ENCODE peak calls at places on chromosomes 3 and 15, in four cellular contexts. G is CD8-positive, alpha-beta T cell; Y is astrocyte of the spinal cord; A is fibroblast of villous mesenchyme. R is an unnamed sample.

GRCh38 chr3:82038536-82038935 is 277.1 kb upstream of the GBE1 start:
- DNase-seq in G (no peak), Y (no peak), A (peak), R (no peak)

GRCh38 chr15:39586387-39587171 is 5.7 kb downstream of the THBS1 start:
- DNase-seq in G (no peak), Y (peak), A (peak), R (no peak)

GRCh38 chr3:125694761-125695294 is 99.5 kb upstream of the OSBPL11 start:
- DNase-seq in G (no peak), Y (no peak), A (no peak), R (no peak)

GRCh38 chr3:100047455-100048141 is 66.7 kb downstream of the FILIP1L start:
- DNase-seq in G (no peak), Y (peak), A (peak), R (no peak)

GRCh38 chr3:41580274-41580959 is 381.1 kb downstream of the CTNNB1 start:
- DNase-seq in G (no peak), Y (peak), A (peak), R (no peak)

GRCh38 chr3:79423417-79423816 is 344.4 kb downstream of the ROBO1 start:
- DNase-seq in G (no peak), Y (no peak), A (no peak), R (no peak)

GRCh38 chr3:195151866-195152526 is 119.0 kb downstream of the XXYLT1 start:
- DNase-seq in G (no peak), Y (peak), A (peak), R (no peak)

GRCh38 chr15:44102675-44103254 is 92.3 kb downstream of the FRMD5 start:
- DNase-seq in G (no peak), Y (peak), A (peak), R (no peak)

GRCh38 chr3:161083131-161083530 is 22.0 kb downstream of the B3GALNT1 start:
- DNase-seq in G (no peak), Y (no peak), A (no peak), R (no peak)

GRCh38 chr15:74265046-74265639 is 29.0 kb downstream of the CCDC33 start:
- DNase-seq in G (no peak), Y (peak), A (peak), R (no peak)

GRCh38 chr15:76378691-76379090 is 42.1 kb downstream of the ISL2 start:
- DNase-seq in G (no peak), Y (no peak), A (no peak), R (no peak)

GRCh38 chr3:151838574-151839312 is 24.8 kb downstream of the AADAC start:
- DNase-seq in G (no peak), Y (peak), A (peak), R (no peak)

GRCh38 chr15:89472785-89473256 is 23.6 kb downstream of the RHCG start:
- DNase-seq in G (no peak), Y (peak), A (peak), R (no peak)

GRCh38 chr3:29585368-29585767 is 304.5 kb downstream of the RBMS3 start:
- DNase-seq in G (no peak), Y (no peak), A (no peak), R (no peak)

GRCh38 chr3:7672124-7672523 is 811.2 kb downstream of the GRM7 start:
- DNase-seq in G (no peak), Y (no peak), A (no peak), R (no peak)

GRCh38 chr3:150844484-150844883 is 60.8 kb downstream of the MINDY4B start:
- DNase-seq in G (no peak), Y (no peak), A (no peak), R (no peak)

GRCh38 chr3:9550999-9551398 is 2.6 kb downstream of the LHFPL4 start:
- DNase-seq in G (no peak), Y (no peak), A (no peak), R (no peak)

GRCh38 chr3:85838921-85839320 is 880.1 kb downstream of the CADM2 start:
- DNase-seq in G (no peak), Y (no peak), A (no peak), R (no peak)

GRCh38 chr15:52808441-52808840 is 18.3 kb upstream of the ONECUT1 start:
- DNase-seq in G (no peak), Y (no peak), A (no peak), R (no peak)

GRCh38 chr15:52806284-52806655 is 16.1 kb upstream of the ONECUT1 start:
- DNase-seq in G (no peak), Y (no peak), A (no peak), R (no peak)

GRCh38 chr15:52803543-52804306 is 13.6 kb upstream of the ONECUT1 start:
- DNase-seq in G (no peak), Y (no peak), A (no peak), R (no peak)

GRCh38 chr15:52804526-52805081 is 14.5 kb upstream of the ONECUT1 start:
- DNase-seq in G (no peak), Y (no peak), A (no peak), R (no peak)

GRCh38 chr15:52805351-52806283 is 15.5 kb upstream of the ONECUT1 start:
- DNase-seq in G (no peak), Y (no peak), A (no peak), R (no peak)
- TF ChIP-seq CTCF in G (peak), Y (peak), A (no peak), R (no peak)

DNA sequence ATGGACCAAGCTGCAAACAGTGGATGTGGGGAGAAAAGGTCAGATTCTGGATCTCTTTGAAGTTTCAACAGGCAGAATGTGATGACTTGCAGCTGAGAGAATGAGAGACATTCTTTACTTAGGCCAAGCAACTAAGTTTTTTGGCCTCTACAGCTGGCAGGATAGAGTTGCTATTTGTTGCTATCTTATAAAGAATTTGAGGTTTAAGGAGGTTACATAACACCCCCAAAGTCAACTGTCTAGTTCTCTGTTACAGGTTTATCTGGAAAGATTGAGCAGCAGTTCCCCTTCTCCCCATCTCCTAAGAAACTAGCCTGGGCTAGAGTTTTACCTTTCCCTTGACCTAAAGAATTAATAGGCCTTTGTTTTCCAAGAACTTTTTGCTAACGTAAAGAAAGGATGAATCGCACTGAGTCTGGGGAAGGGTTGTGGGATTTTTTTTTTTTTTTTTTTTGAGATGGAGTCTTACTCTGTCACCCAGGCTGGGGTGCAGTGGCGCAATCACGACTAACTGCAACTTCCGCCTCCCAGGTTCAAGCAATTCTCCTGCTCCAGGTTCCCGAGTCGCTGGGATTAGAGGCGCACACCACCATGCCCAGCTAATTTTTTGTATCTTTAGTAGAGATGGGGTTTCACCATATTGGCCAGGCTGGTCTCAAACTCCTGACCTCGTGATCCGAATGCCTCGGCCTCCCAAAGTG is 26.6 kb upstream of the SLMAP start:
- DNase-seq in G (no peak), Y (peak), A (peak), R (no peak)
- TF ChIP-seq CTCF in G (no peak), Y (no peak), A (no peak), R (no peak)

DNA sequence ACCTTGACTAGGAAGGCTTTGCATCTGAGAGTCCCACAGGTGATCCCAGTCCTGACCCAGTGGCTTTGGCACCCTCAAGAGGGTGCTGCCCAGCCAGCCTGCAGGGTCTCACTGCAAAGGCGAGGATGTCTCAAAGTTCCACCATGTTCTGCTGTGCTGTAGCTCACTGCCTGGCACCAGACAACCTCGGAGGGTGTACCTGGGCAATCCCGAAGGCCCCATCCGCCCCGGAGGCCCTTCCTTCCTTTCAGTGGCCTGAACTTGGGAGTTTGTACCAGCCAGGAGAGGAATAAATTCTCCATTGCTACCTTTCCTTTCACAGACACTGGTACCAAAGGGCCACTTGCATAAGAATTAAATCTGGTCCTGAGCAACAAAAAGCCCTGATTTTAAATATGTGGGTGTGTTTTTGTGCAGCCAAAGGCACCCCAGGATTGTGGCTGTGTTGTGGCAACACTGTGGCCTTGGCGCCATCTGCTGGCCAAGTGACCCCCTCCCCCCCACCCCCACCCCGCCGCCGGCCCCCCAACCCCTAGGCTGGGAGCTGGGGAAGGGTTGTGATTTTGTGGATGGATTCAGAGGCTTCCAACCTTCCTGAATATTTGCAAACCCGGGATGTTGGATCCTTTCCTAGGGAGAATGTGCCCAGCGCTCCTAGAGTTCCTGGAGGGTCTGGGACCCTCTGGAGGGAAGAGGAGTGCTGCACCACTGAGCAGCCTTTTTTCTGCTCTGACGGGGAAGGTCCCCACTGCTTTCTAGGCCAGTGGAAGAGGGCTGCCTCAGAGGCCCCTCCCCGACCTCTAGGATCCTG is 9.7 kb upstream of the PTPN23 start:
- DNase-seq in G (no peak), Y (no peak), A (no peak), R (no peak)
- TF ChIP-seq CTCF in G (peak), Y (peak), A (peak), R (peak)

DNA sequence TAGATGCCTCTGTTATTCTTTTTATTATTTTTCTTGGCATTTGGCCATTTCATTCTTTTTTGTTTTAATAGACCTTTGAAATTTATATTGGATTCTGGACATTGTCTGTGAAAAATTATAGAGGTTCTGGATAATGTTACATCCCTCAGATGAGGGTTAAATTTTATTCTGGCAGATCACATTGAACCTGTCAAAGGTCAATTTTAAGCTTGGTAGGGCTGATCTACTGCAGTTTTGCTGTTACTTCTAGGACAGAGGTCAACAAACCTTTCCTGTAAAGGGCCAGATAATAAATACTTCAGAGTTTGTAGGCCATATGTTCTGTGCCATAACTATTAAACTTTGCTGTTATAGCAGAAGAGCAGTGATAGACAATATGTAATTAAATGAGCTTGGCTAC is 318.9 kb upstream of the DPPA4 start:
- DNase-seq in G (no peak), Y (no peak), A (no peak), R (no peak)
- TF ChIP-seq CTCF in G (no peak), Y (no peak), A (no peak), R (no peak)